ENCODE peak calls at places on chromosomes 12 and 14, in eight cellular contexts. C, Z, R, X, D, Q, W and A are unnamed samples.

GRCh38 chr14:98507269-98507668 is 764.7 kb downstream of the BCL11B start:
- DNase-seq in C (no peak), Z (no peak), R (no peak), X (no peak), D (no peak), Q (no peak), W (no peak), A (no peak)

GRCh38 chr12:121953695-121954094 is 35.3 kb downstream of the CFAP251 start:
- DNase-seq in C (no peak), Z (no peak), R (no peak), X (no peak), D (no peak), Q (no peak), W (no peak), A (no peak)

GRCh38 chr12:57726884-57727757 is 11.4 kb downstream of the AGAP2 start:
- DNase-seq in C (peak), Z (peak), R (no peak), X (no peak), D (no peak), Q (peak), W (peak), A (peak)

GRCh38 chr14:88199882-88200281 is 123.2 kb downstream of the KCNK10 start:
- DNase-seq in C (no peak), Z (no peak), R (no peak), X (no peak), D (no peak), Q (no peak), W (no peak), A (no peak)

GRCh38 chr14:24353551-24354529 is 14.0 kb upstream of the RIPK3 start:
- DNase-seq in C (no peak), Z (no peak), R (no peak), X (peak), D (no peak), Q (no peak), W (no peak), A (no peak)

GRCh38 chr12:108860443-108860842 is 3.1 kb upstream of the SSH1 start:
- DNase-seq in C (no peak), Z (no peak), R (no peak), X (no peak), D (no peak), Q (no peak), W (no peak), A (no peak)

GRCh38 chr12:54068423-54069070 is 14.9 kb downstream of the HOXC4 start:
- DNase-seq in C (no peak), Z (no peak), R (no peak), X (no peak), D (no peak), Q (no peak), W (no peak), A (no peak)

GRCh38 chr12:117760990-117761389 is 207.8 kb downstream of the KSR2 start:
- DNase-seq in C (no peak), Z (no peak), R (no peak), X (no peak), D (no peak), Q (no peak), W (no peak), A (peak)

GRCh38 chr12:75883241-75883640 is 148.3 kb downstream of the PHLDA1 start:
- DNase-seq in C (no peak), Z (no peak), R (no peak), X (no peak), D (no peak), Q (no peak), W (no peak), A (no peak)